ENCODE peak calls at places on chromosomes 4 and X, in nine cellular contexts. A is IMR-90, F is fibroblast of lung, Y is DND-41, V is mammary epithelial cell, N is H9, G is HepG2, B is SK-N-SH, X is K562. I is an unnamed sample.

GRCh38 chrX:19585370-19586082 is 70.2 kb upstream of the MAP3K15 start:
- DNase-seq in X (no peak), A (no peak), F (no peak), Y (no peak), G (no peak), N (no peak), B (no peak), V (no peak), I (no peak)

GRCh38 chrX:30653415-30654131 is at the start of gene GK:
- DNase-seq in V (peak; percentile 12), N (peak; percentile 28), F (no peak), B (peak; percentile 48), G (no peak), A (peak; percentile 12), X (peak; percentile 11), Y (peak; percentile 14), I (peak; percentile 39)

GRCh38 chr4:89836897-89837384 is at the start of gene SNCA:
- DNase-seq in B (peak; percentile 90), N (peak; percentile 93), X (peak; percentile 32), Y (peak; percentile 88), F (peak; percentile 69), A (peak; percentile 21), V (peak; percentile 81), G (no peak), I (peak; percentile 88)

GRCh38 chr4:24643774-24644520 is 59.6 kb upstream of the DHX15 start:
- DNase-seq in G (no peak), F (no peak), V (no peak), A (no peak), X (no peak), B (no peak), N (no peak), Y (no peak), I (no peak)

GRCh38 chr4:110869862-110870577 is 247.1 kb upstream of the PITX2 start:
- DNase-seq in V (no peak), N (no peak), G (no peak), B (no peak), Y (no peak), A (peak; percentile 25), F (no peak), X (no peak), I (no peak)

GRCh38 chr4:117134386-117134785 is 49.0 kb upstream of the TRAM1L1 start:
- DNase-seq in A (peak; percentile 84), F (peak; percentile 87), X (no peak), G (peak; percentile 20), N (peak; percentile 37), Y (peak; percentile 64), V (peak; percentile 71), B (peak; percentile 30), I (peak; percentile 84)

GRCh38 chr4:38311495-38311894 is 351.3 kb downstream of the PTTG2 start:
- DNase-seq in X (no peak), A (no peak), Y (no peak), V (no peak), N (no peak), B (no peak), G (no peak), F (no peak), I (no peak)

GRCh38 chr4:168541608-168541953 is 44.7 kb downstream of the PALLD start:
- DNase-seq in N (no peak), F (peak; percentile 75), X (no peak), V (peak; percentile 78), G (no peak), B (no peak), A (peak; percentile 70), Y (no peak), I (no peak)

GRCh38 chrX:20267924-20268701 is 1.4 kb upstream of the RPS6KA3 start:
- DNase-seq in Y (peak; percentile 4), X (peak; percentile 7), B (peak; percentile 56), G (no peak), F (peak; percentile 31), N (peak; percentile 50), V (no peak), A (no peak), I (peak; percentile 61)

GRCh38 chr4:132218406-132218805 is 930.7 kb upstream of the PCDH10 start:
- DNase-seq in X (no peak), B (no peak), N (no peak), F (peak; percentile 47), A (peak; percentile 13), G (no peak), V (peak; percentile 29), Y (no peak), I (no peak)

DNA sequence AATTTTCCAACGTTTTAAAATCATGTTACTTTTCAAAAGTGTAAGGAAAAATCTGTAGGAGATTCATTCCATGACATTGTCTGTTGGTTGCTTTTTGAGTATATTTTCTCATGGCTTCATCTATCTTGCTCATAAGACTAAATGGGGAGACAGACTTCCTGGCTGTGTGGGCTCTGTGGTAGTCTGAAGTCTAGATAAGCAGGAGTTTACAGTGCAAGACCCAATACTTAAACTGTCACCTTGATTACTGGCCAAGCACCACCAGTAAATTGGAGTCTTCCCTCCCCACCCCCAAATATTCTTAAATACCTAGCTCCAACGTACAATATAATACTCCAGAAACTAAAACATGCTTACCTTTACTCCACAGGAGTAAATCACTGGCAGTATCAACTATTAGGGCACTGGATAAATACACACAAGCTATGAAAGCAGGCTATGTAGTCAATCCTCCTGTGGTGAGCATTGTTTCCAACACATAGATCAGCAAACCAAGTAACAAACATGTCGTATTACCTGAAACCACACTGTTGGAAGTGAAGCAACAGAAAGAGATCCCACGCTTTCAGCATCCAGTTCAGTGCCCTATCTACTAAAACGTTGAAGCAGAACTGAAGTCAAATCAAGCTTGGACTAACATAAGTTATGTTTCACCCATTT is 6.2 kb downstream of the HNRNPD start:
- DNase-seq in X (peak; percentile 43), G (no peak), F (peak; percentile 27), V (no peak), N (no peak), B (no peak), Y (no peak), A (no peak), I (no peak)
- H4K20me1 ChIP-seq in X (peaks cover 79% of the 10 kb centered on the region), G (peaks cover 98% of the 10 kb centered on the region), F (peaks cover 10% of the 10 kb centered on the region), V (peaks cover 43% of the 10 kb centered on the region), N (no peaks in the 10 kb centered on the region), B (peaks cover 100% of the 10 kb centered on the region), Y (peaks cover 98% of the 10 kb centered on the region), A (peaks cover 95% of the 10 kb centered on the region), I (peaks cover 100% of the 10 kb centered on the region)

GRCh38 chrX:1511829-1512228 is 25.2 kb downstream of the P2RY8 start:
- DNase-seq in N (no peak), Y (peak; percentile 2), F (no peak), G (no peak), A (no peak), X (no peak), B (no peak), V (no peak), I (no peak)

GRCh38 chrX:1506916-1507315 is 30.1 kb downstream of the P2RY8 start:
- DNase-seq in V (no peak), B (no peak), X (no peak), G (no peak), Y (peak; percentile 2), N (no peak), A (no peak), F (no peak), I (no peak)

GRCh38 chrX:1511150-1511549 is 25.8 kb downstream of the P2RY8 start:
- DNase-seq in V (no peak), B (no peak), N (no peak), X (no peak), A (no peak), G (no peak), F (no peak), Y (no peak), I (no peak)

GRCh38 chrX:1502853-1503252 is 34.1 kb downstream of the P2RY8 start:
- DNase-seq in B (no peak), A (no peak), V (no peak), G (no peak), F (no peak), Y (no peak), N (no peak), X (no peak), I (no peak)

DNA sequence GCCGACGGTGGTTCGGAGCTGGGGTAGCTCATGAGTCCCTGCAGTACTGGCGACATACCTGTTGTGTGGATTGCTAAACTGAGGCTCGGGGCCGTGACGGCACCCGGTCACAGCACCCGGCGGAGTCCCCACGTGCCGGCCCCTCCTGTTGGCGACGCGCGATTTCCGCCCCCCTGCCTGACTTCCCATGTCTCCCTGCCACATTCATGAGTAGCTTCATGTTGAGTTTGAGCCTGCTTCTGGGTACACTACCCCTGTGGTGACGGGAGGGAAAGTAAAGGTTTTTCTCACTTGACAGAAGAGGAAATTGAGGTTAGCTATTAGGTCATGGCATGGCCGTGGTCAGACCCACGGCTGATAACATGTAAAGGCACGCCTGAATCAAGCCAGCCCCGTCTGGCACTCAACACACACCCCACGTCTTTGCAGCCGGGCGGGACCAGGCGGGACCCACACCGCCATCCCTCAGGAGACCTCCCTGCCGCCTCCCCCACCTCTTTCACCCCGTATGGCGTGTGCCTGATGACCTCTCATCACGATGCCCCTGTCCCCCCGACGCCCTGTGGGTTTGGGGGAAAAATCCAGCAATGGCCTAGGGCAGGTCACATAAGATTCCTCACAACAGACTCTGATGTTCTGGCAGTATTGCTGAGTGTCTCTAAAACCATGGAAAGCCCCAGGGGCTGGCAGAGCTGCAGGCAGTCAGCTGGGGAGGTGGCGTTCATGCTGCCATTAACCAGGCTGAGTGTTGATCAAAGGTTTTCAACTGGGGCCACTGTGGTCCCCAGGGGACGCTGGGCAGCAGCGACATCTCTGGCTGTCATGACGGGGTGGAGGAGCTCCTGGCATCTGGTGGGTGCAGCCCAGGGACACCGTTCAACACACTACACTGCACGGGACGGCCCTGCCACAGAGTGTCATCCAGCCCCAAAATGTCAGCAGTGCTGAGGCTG is 29.2 kb downstream of the P2RY8 start:
- DNase-seq in X (no peak), B (no peak), A (no peak), V (peak; percentile 15), G (no peak), F (no peak), N (no peak), Y (peak; percentile 48), I (no peak)
- H4K20me1 ChIP-seq in X (no peaks in the 10 kb centered on the region), B (no peaks in the 10 kb centered on the region), A (no peaks in the 10 kb centered on the region), V (no peaks in the 10 kb centered on the region), G (no peaks in the 10 kb centered on the region), F (no peaks in the 10 kb centered on the region), N (no peaks in the 10 kb centered on the region), Y (peaks cover 54% of the 10 kb centered on the region), I (no peaks in the 10 kb centered on the region)

DNA sequence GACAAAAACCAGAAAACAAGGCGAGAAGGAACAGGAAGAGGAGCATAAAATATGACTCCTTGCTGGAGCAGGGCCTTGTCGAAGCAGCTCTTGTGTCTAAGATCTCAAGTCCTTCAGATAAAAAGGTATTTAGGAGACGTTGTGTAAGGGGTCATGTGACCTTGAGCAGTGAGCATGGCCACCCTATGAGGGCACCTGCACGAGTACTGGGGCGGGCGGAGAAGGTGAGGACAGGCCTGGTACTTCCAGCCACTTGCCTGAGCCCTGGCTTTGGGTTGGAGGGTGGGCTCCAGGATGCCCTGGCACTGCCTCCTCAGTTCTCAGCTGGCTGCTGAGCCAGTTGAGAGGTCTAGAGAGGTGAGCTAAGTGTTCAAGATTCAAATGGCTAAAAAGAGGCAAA is 29.9 kb downstream of the NSD2 start:
- DNase-seq in N (no peak), A (no peak), G (no peak), Y (no peak), B (no peak), V (no peak), X (no peak), F (no peak), I (no peak)
- H4K20me1 ChIP-seq in N (no peaks in the 10 kb centered on the region), A (peaks cover 63% of the 10 kb centered on the region), G (peaks cover 13% of the 10 kb centered on the region), Y (peaks cover 93% of the 10 kb centered on the region), B (peaks cover 78% of the 10 kb centered on the region), V (no peaks in the 10 kb centered on the region), X (peaks cover 32% of the 10 kb centered on the region), F (no peaks in the 10 kb centered on the region), I (peaks cover 100% of the 10 kb centered on the region)

DNA sequence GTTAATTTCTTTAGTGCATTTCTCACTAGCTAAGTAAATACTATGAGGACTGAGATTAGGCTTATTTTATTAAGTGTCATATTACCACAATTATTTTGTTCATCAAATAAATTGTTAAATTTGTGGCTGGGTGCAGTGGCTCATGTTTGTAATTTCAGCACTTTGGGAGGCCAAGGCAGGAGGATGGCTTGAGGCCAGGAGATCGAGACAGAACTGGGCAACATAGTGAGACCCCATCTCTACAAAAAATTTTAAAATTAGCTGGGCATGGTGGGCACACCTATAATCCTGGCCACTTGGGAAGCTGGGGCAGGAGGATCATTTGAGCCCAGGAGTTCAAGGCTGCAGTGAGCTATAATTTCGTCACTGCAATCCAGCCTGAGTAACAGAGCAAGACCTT is 6.8 kb downstream of the SEC24D start:
- DNase-seq in F (no peak), N (no peak), Y (no peak), B (no peak), V (no peak), X (no peak), G (no peak), A (no peak), I (no peak)
- H4K20me1 ChIP-seq in F (peaks cover 11% of the 10 kb centered on the region), N (no peaks in the 10 kb centered on the region), Y (peaks cover 3% of the 10 kb centered on the region), B (peaks cover 96% of the 10 kb centered on the region), V (peaks cover 3% of the 10 kb centered on the region), X (peaks cover 19% of the 10 kb centered on the region), G (peaks cover 33% of the 10 kb centered on the region), A (peaks cover 95% of the 10 kb centered on the region), I (no peaks in the 10 kb centered on the region)